ENCODE peak calls at places on chromosomes 6 and 20, in five cellular contexts. One of them, this sample, is unnamed. For H3K4me1, the result is how much of the 10 kb centered on the place peaks cover.

GRCh38 chr20:17503501-17504325 is 27.5 kb downstream of the BFSP1 start:
- DNase-seq in OCI-LY7: no peak
- DNase-seq in A549: no peak
- DNase-seq in ovary: no peak
- DNase-seq in PC-3: no peak
- DNase-seq in this sample: no peak

GRCh38 chr6:64062960-64063683 is 427.5 kb downstream of the PHF3 start:
- DNase-seq in OCI-LY7: no peak
- DNase-seq in A549: no peak
- DNase-seq in ovary: no peak
- DNase-seq in PC-3: peak
- DNase-seq in this sample: no peak

GRCh38 chr20:59564171-59564570 is 40.2 kb upstream of the PHACTR3 start:
- DNase-seq in OCI-LY7: no peak
- DNase-seq in A549: no peak
- DNase-seq in ovary: no peak
- DNase-seq in PC-3: no peak
- DNase-seq in this sample: no peak

GRCh38 chr6:88477411-88477810 is 311.3 kb upstream of the CNR1 start:
- DNase-seq in OCI-LY7: no peak
- DNase-seq in A549: no peak
- DNase-seq in ovary: no peak
- DNase-seq in PC-3: no peak
- DNase-seq in this sample: no peak

GRCh38 chr20:44650777-44651493 is 564 bp downstream of the ADA start:
- DNase-seq in OCI-LY7: peak
- DNase-seq in A549: no peak
- DNase-seq in ovary: peak
- DNase-seq in PC-3: no peak
- DNase-seq in this sample: peak

GRCh38 chr6:116446399-116446798 is 14.8 kb upstream of the CALHM6 start:
- DNase-seq in OCI-LY7: no peak
- DNase-seq in A549: no peak
- DNase-seq in ovary: no peak
- DNase-seq in PC-3: peak
- DNase-seq in this sample: no peak

GRCh38 chr6:133855994-133856393 is 32.9 kb upstream of the TCF21 start:
- DNase-seq in OCI-LY7: no peak
- DNase-seq in A549: no peak
- DNase-seq in ovary: no peak
- DNase-seq in PC-3: no peak
- DNase-seq in this sample: no peak

GRCh38 chr20:60455272-60455671 is 497.0 kb downstream of the CDH26 start:
- DNase-seq in OCI-LY7: no peak
- DNase-seq in A549: no peak
- DNase-seq in ovary: no peak
- DNase-seq in PC-3: no peak
- DNase-seq in this sample: no peak

GRCh38 chr6:40721252-40721936 is 134.2 kb upstream of the LRFN2 start:
- DNase-seq in OCI-LY7: no peak
- DNase-seq in A549: no peak
- DNase-seq in ovary: no peak
- DNase-seq in PC-3: no peak
- DNase-seq in this sample: no peak

GRCh38 chr6:93792751-93793150 is 373.4 kb upstream of the EPHA7 start:
- DNase-seq in OCI-LY7: no peak
- DNase-seq in A549: no peak
- DNase-seq in ovary: no peak
- DNase-seq in PC-3: no peak
- DNase-seq in this sample: no peak

GRCh38 chr6:131159578-131159977 is 24.3 kb downstream of the AKAP7 start:
- DNase-seq in OCI-LY7: no peak
- DNase-seq in A549: no peak
- DNase-seq in ovary: no peak
- DNase-seq in PC-3: peak
- DNase-seq in this sample: no peak

GRCh38 chr6:118283759-118284158 is 264.3 kb upstream of the PLN start:
- DNase-seq in OCI-LY7: peak
- DNase-seq in A549: peak
- DNase-seq in ovary: no peak
- DNase-seq in PC-3: peak
- DNase-seq in this sample: peak

GRCh38 chr6:165847407-165848098 is 184.5 kb upstream of the PDE10A start:
- DNase-seq in OCI-LY7: no peak
- DNase-seq in A549: no peak
- DNase-seq in ovary: peak
- DNase-seq in PC-3: no peak
- DNase-seq in this sample: peak

GRCh38 chr20:58994390-58995159 is 12.5 kb downstream of the CTSZ start:
- DNase-seq in OCI-LY7: no peak
- DNase-seq in A549: no peak
- DNase-seq in ovary: no peak
- DNase-seq in PC-3: no peak
- DNase-seq in this sample: peak

GRCh38 chr20:36830791-36831691 is 44.9 kb upstream of the TLDC2 start:
- DNase-seq in OCI-LY7: no peak
- DNase-seq in A549: no peak
- DNase-seq in ovary: peak
- DNase-seq in PC-3: peak
- DNase-seq in this sample: peak

GRCh38 chr20:41575412-41575811 is 42.8 kb downstream of the CHD6 start:
- DNase-seq in OCI-LY7: no peak
- DNase-seq in A549: no peak
- DNase-seq in ovary: no peak
- DNase-seq in PC-3: no peak
- DNase-seq in this sample: no peak

GRCh38 chr20:6533828-6534388 is 233.6 kb upstream of the BMP2 start:
- DNase-seq in OCI-LY7: no peak
- DNase-seq in A549: no peak
- DNase-seq in ovary: no peak
- DNase-seq in PC-3: peak
- DNase-seq in this sample: no peak

GRCh38 chr20:12762725-12763124 is 246.0 kb upstream of the SPTLC3 start:
- DNase-seq in OCI-LY7: no peak
- DNase-seq in A549: no peak
- DNase-seq in ovary: peak
- DNase-seq in PC-3: no peak
- DNase-seq in this sample: no peak

GRCh38 chr6:33849500-33850075 is 45.8 kb upstream of the MLN start:
- DNase-seq in OCI-LY7: no peak
- DNase-seq in A549: no peak
- DNase-seq in ovary: no peak
- DNase-seq in PC-3: no peak
- DNase-seq in this sample: peak

GRCh38 chr6:27293436-27294152 is 18.5 kb downstream of the POM121L2 start:
- DNase-seq in OCI-LY7: no peak
- DNase-seq in A549: no peak
- DNase-seq in ovary: no peak
- DNase-seq in PC-3: peak
- DNase-seq in this sample: no peak

GRCh38 chr6:23180504-23181293 is 611.3 kb downstream of the HDGFL1 start:
- DNase-seq in OCI-LY7: no peak
- DNase-seq in A549: no peak
- DNase-seq in ovary: peak
- DNase-seq in PC-3: no peak
- DNase-seq in this sample: peak

GRCh38 chr6:71510057-71510713 is 221.6 kb downstream of the OGFRL1 start:
- DNase-seq in OCI-LY7: peak
- DNase-seq in A549: peak
- DNase-seq in ovary: peak
- DNase-seq in PC-3: peak
- DNase-seq in this sample: peak

GRCh38 chr20:43409041-43409913 is 48.4 kb upstream of the SRSF6 start:
- DNase-seq in OCI-LY7: peak
- DNase-seq in A549: no peak
- DNase-seq in ovary: no peak
- DNase-seq in PC-3: peak
- DNase-seq in this sample: no peak

GRCh38 chr20:61768926-61769832 is 296.5 kb downstream of the TAF4 start:
- DNase-seq in OCI-LY7: no peak
- DNase-seq in A549: no peak
- DNase-seq in ovary: no peak
- DNase-seq in PC-3: no peak
- DNase-seq in this sample: no peak

GRCh38 chr6:30171677-30172471 is 8.5 kb downstream of the TRIM15 start:
- DNase-seq in OCI-LY7: peak
- DNase-seq in A549: no peak
- DNase-seq in ovary: peak
- DNase-seq in PC-3: no peak
- DNase-seq in this sample: no peak

GRCh38 chr6:95087394-95088097 is 489.8 kb upstream of the MANEA start:
- DNase-seq in OCI-LY7: no peak
- DNase-seq in A549: no peak
- DNase-seq in ovary: no peak
- DNase-seq in PC-3: peak
- DNase-seq in this sample: no peak

GRCh38 chr20:39778847-39779641 is 816.9 kb downstream of the DHX35 start:
- DNase-seq in OCI-LY7: no peak
- DNase-seq in A549: no peak
- DNase-seq in ovary: no peak
- DNase-seq in PC-3: no peak
- DNase-seq in this sample: no peak

GRCh38 chr6:42821846-42822245 is 40.0 kb downstream of the BICRAL start:
- DNase-seq in OCI-LY7: no peak
- DNase-seq in A549: no peak
- DNase-seq in ovary: no peak
- DNase-seq in PC-3: no peak
- DNase-seq in this sample: no peak

GRCh38 chr6:114151070-114151685 is 180.2 kb upstream of the HDAC2 start:
- DNase-seq in OCI-LY7: no peak
- DNase-seq in A549: no peak
- DNase-seq in ovary: no peak
- DNase-seq in PC-3: no peak
- DNase-seq in this sample: no peak

GRCh38 chr20:44897133-44897532 is 11.6 kb downstream of the YWHAB start:
- DNase-seq in OCI-LY7: no peak
- DNase-seq in A549: no peak
- DNase-seq in ovary: no peak
- DNase-seq in PC-3: no peak
- DNase-seq in this sample: no peak

GRCh38 chr6:116246089-116246488 is 7.8 kb downstream of the TSPYL4 start:
- DNase-seq in OCI-LY7: no peak
- DNase-seq in A549: no peak
- DNase-seq in ovary: no peak
- DNase-seq in PC-3: no peak
- DNase-seq in this sample: no peak

GRCh38 chr20:50574108-50574507 is 63.9 kb downstream of the PTPN1 start:
- DNase-seq in OCI-LY7: no peak
- DNase-seq in A549: no peak
- DNase-seq in ovary: no peak
- DNase-seq in PC-3: no peak
- DNase-seq in this sample: peak
- H3K4me1 ChIP-seq in OCI-LY7: under half
- H3K4me1 ChIP-seq in A549: under half
- H3K4me1 ChIP-seq in ovary: under half
- H3K4me1 ChIP-seq in PC-3: under half
- H3K4me1 ChIP-seq in this sample: half or more

DNA sequence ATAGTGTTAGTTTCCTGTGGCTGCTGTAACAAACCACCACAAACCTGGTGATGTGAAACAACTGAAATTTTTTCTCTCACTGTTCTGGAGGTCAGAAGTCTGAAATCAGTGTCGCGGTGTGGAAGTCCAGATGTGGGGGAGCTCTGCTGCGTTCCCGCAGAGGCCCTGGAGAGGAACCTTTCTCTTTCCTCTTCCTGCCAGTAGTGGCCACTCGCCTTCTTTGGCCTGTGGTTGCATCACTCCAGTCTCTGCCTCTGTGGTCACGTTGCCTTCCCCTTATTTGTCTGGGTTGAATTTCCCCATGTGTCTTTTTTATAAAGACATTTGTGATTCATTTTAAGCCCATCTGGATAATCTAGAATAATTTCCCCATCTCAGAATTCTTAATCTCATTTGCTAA is 295.5 kb upstream of the FLRT3 start:
- DNase-seq in OCI-LY7: no peak
- DNase-seq in A549: no peak
- DNase-seq in ovary: no peak
- DNase-seq in PC-3: no peak
- DNase-seq in this sample: no peak
- TF ChIP-seq CTCF in OCI-LY7: no peak
- TF ChIP-seq CTCF in A549: no peak
- TF ChIP-seq CTCF in ovary: no peak
- TF ChIP-seq CTCF in PC-3: no peak
- TF ChIP-seq CTCF in this sample: no peak

DNA sequence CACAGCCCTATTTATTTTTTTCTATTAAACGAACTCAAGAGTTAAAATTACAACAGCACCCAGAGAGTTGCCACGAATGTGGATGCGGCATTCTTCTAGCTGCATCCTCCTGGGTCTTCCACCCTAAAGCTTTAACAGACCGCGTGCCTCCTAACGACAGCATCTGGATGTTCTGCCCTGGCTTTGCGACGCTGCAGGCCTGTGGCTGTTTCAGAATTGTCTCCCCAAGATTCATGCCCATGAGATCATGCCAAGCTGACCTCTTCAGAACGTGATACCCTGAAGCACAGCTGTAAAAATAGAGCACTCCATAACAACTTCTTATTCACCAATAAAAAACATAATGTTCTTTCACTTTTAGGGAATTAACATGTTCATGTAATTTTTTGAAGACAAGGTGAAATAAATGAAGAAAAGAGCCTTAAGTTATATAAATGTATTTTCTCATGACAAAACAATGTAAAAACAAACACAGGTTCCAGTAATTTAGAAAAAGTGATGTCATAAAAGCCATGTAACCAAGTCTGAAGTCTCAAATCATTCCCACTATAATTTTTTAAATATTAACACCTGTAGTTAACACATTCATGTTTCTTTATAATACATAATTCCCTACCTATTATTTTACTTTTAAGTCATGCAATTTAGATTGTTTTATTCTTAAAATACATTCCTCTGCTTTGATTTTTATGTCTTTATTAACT is 26.5 kb downstream of the HIVEP2 start:
- DNase-seq in OCI-LY7: no peak
- DNase-seq in A549: no peak
- DNase-seq in ovary: no peak
- DNase-seq in PC-3: no peak
- DNase-seq in this sample: no peak
- H3K27ac ChIP-seq in OCI-LY7: no peak
- H3K27ac ChIP-seq in A549: no peak
- H3K27ac ChIP-seq in ovary: no peak
- H3K27ac ChIP-seq in PC-3: no peak
- H3K27ac ChIP-seq in this sample: no peak

GRCh38 chr6:51843470-51844390 is 243.7 kb downstream of the PKHD1 start:
- DNase-seq in OCI-LY7: no peak
- DNase-seq in A549: no peak
- DNase-seq in ovary: no peak
- DNase-seq in PC-3: no peak
- DNase-seq in this sample: no peak

GRCh38 chr6:51844391-51844735 is 243.1 kb downstream of the PKHD1 start:
- DNase-seq in OCI-LY7: no peak
- DNase-seq in A549: no peak
- DNase-seq in ovary: no peak
- DNase-seq in PC-3: peak
- DNase-seq in this sample: no peak

GRCh38 chr6:51841656-51842055 is 245.8 kb downstream of the PKHD1 start:
- DNase-seq in OCI-LY7: no peak
- DNase-seq in A549: no peak
- DNase-seq in ovary: no peak
- DNase-seq in PC-3: no peak
- DNase-seq in this sample: no peak

GRCh38 chr6:51842066-51842465 is 245.3 kb downstream of the PKHD1 start:
- DNase-seq in OCI-LY7: no peak
- DNase-seq in A549: no peak
- DNase-seq in ovary: no peak
- DNase-seq in PC-3: no peak
- DNase-seq in this sample: no peak

GRCh38 chr6:51842487-51843469 is 244.6 kb downstream of the PKHD1 start:
- DNase-seq in OCI-LY7: no peak
- DNase-seq in A549: no peak
- DNase-seq in ovary: no peak
- DNase-seq in PC-3: no peak
- DNase-seq in this sample: no peak
- H3K4me1 ChIP-seq in OCI-LY7: under half
- H3K4me1 ChIP-seq in A549: under half
- H3K4me1 ChIP-seq in ovary: under half
- H3K4me1 ChIP-seq in PC-3: under half
- H3K4me1 ChIP-seq in this sample: under half